ENCODE peak calls at places on chromosomes 6 and 20, in five cellular contexts. One of them, this sample, is unnamed.
A peak's percentile ranks its signal among the peaks of the same experiment; 100 is the strongest.

GRCh38 chr6:34961082-34961481 is 72.0 kb downstream of the ANKS1A start:
- DNase-seq in cardiac fibroblast: no peak
- DNase-seq in HCT116: no peak
- DNase-seq in uterus: no peak
- DNase-seq in astrocyte of the spinal cord: no peak
- DNase-seq in this sample: no peak

GRCh38 chr6:135269399-135270005 is 88.4 kb downstream of the MYB start:
- DNase-seq in cardiac fibroblast: no peak
- DNase-seq in HCT116: no peak
- DNase-seq in uterus: no peak
- DNase-seq in astrocyte of the spinal cord: no peak
- DNase-seq in this sample: no peak

GRCh38 chr6:111606620-111607115 is 990 bp upstream of the TRAF3IP2 start:
- DNase-seq in cardiac fibroblast: peak; percentile 18
- DNase-seq in HCT116: no peak
- DNase-seq in uterus: no peak
- DNase-seq in astrocyte of the spinal cord: no peak
- DNase-seq in this sample: no peak

GRCh38 chr20:63947638-63948456 is 8.4 kb downstream of the UCKL1 start:
- DNase-seq in cardiac fibroblast: no peak
- DNase-seq in HCT116: no peak
- DNase-seq in uterus: peak; percentile 43
- DNase-seq in astrocyte of the spinal cord: no peak
- DNase-seq in this sample: no peak

GRCh38 chr6:122798099-122798641 is 9.1 kb downstream of the SMPDL3A start:
- DNase-seq in cardiac fibroblast: peak; percentile 82
- DNase-seq in HCT116: peak; percentile 83
- DNase-seq in uterus: no peak
- DNase-seq in astrocyte of the spinal cord: peak; percentile 85
- DNase-seq in this sample: no peak

GRCh38 chr6:36599791-36600209 is 5.6 kb downstream of the SRSF3 start:
- DNase-seq in cardiac fibroblast: peak; percentile 66
- DNase-seq in HCT116: no peak
- DNase-seq in uterus: peak; percentile 35
- DNase-seq in astrocyte of the spinal cord: no peak
- DNase-seq in this sample: peak; percentile 61

GRCh38 chr6:98027898-98028297 is 744.9 kb upstream of the MMS22L start:
- DNase-seq in cardiac fibroblast: no peak
- DNase-seq in HCT116: no peak
- DNase-seq in uterus: no peak
- DNase-seq in astrocyte of the spinal cord: no peak
- DNase-seq in this sample: no peak

GRCh38 chr20:50589548-50590347 is 79.6 kb downstream of the PTPN1 start:
- DNase-seq in cardiac fibroblast: no peak
- DNase-seq in HCT116: no peak
- DNase-seq in uterus: no peak
- DNase-seq in astrocyte of the spinal cord: no peak
- DNase-seq in this sample: no peak

GRCh38 chr6:64504509-64504908 is 868.9 kb downstream of the PHF3 start:
- DNase-seq in cardiac fibroblast: peak; percentile 26
- DNase-seq in HCT116: no peak
- DNase-seq in uterus: no peak
- DNase-seq in astrocyte of the spinal cord: no peak
- DNase-seq in this sample: no peak

GRCh38 chr6:161261325-161261724 is 12.5 kb downstream of the AGPAT4 start:
- DNase-seq in cardiac fibroblast: no peak
- DNase-seq in HCT116: no peak
- DNase-seq in uterus: no peak
- DNase-seq in astrocyte of the spinal cord: peak; percentile 48
- DNase-seq in this sample: no peak

GRCh38 chr6:683742-684440 is 9.0 kb downstream of the EXOC2 start:
- DNase-seq in cardiac fibroblast: peak; percentile 71
- DNase-seq in HCT116: no peak
- DNase-seq in uterus: no peak
- DNase-seq in astrocyte of the spinal cord: peak; percentile 80
- DNase-seq in this sample: peak; percentile 16

GRCh38 chr20:49853640-49854039 is 41.0 kb downstream of the SLC9A8 start:
- DNase-seq in cardiac fibroblast: peak; percentile 69
- DNase-seq in HCT116: no peak
- DNase-seq in uterus: no peak
- DNase-seq in astrocyte of the spinal cord: peak; percentile 72
- DNase-seq in this sample: no peak

GRCh38 chr6:122789862-122790739 is 1.0 kb downstream of the SMPDL3A start:
- DNase-seq in cardiac fibroblast: no peak
- DNase-seq in HCT116: no peak
- DNase-seq in uterus: peak; percentile 27
- DNase-seq in astrocyte of the spinal cord: peak; percentile 56
- DNase-seq in this sample: no peak

GRCh38 chr6:11272491-11273192 is 40.2 kb upstream of the NEDD9 start:
- DNase-seq in cardiac fibroblast: no peak
- DNase-seq in HCT116: no peak
- DNase-seq in uterus: no peak
- DNase-seq in astrocyte of the spinal cord: no peak
- DNase-seq in this sample: no peak

GRCh38 chr20:35021063-35021462 is 65.4 kb downstream of the MYH7B start:
- DNase-seq in cardiac fibroblast: peak; percentile 89
- DNase-seq in HCT116: no peak
- DNase-seq in uterus: no peak
- DNase-seq in astrocyte of the spinal cord: peak; percentile 4
- DNase-seq in this sample: no peak

DNA sequence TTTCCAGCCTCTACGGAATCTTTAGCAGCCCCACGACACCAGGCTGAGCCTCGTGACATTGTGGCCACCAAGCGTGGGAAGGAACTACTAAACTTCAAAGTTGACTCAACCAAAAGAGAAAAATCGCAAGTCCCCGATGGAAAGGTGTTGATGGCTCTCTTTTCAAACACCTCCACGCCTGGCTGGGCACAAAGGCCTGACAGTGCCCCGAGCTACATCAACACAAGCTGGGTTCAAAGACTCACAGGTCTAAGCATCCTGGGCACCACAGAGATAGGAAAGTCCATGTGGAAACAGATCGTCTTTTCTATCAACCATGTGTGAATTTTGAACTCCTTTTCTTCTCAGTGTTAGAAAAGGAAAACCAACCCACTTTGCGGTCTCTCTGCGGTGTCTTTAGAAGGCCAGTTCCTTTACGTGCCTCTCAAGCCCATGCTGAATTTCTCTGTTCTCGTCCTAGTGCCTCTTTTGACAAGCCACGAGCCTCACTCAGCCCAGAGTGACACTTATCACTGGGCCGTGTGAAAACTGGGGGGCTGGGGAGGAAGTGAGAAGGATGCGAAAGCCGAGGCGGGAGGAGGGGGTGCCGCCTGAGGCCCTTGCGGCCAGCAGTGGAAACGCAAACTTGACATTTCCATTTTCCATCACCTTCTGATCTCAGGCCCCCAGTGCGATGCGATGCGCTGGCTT is 59.4 kb downstream of the GFOD1 start:
- DNase-seq in cardiac fibroblast: no peak
- DNase-seq in HCT116: no peak
- DNase-seq in uterus: no peak
- DNase-seq in astrocyte of the spinal cord: no peak
- DNase-seq in this sample: no peak
- TF ChIP-seq CTCF in cardiac fibroblast: no peak
- TF ChIP-seq CTCF in HCT116: no peak
- TF ChIP-seq CTCF in uterus: no peak
- TF ChIP-seq CTCF in astrocyte of the spinal cord: no peak
- TF ChIP-seq CTCF in this sample: no peak

DNA sequence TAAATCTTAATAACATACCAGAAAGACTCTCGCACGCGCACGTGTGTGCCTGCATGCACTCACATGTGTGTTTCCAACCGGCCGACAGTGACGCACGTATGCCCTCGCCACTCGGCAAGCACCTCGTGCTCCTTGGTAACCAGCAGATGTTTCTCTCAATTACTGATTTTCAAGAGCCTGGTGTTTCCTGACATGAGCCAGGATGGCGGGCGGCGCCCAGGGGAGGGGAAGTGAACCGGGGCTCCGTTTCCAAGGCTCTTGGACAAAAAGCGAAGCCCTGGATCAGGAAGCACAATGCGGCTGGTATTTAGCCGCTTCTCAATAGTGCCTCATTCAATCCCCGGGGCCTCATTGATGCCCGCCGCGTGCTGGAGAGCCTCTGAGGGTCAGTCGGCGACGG is 37.7 kb downstream of the PMEPA1 start:
- DNase-seq in cardiac fibroblast: no peak
- DNase-seq in HCT116: no peak
- DNase-seq in uterus: no peak
- DNase-seq in astrocyte of the spinal cord: peak; percentile 62
- DNase-seq in this sample: no peak
- H3K4me3 ChIP-seq in cardiac fibroblast: no peak overlapping the region
- H3K4me3 ChIP-seq in HCT116: no peak overlapping the region
- H3K4me3 ChIP-seq in uterus: no peak overlapping the region
- H3K4me3 ChIP-seq in astrocyte of the spinal cord: no peak overlapping the region
- H3K4me3 ChIP-seq in this sample: no peak overlapping the region

GRCh38 chr20:44785768-44786167 is 24.6 kb downstream of the RIMS4 start:
- DNase-seq in cardiac fibroblast: peak; percentile 2
- DNase-seq in HCT116: no peak
- DNase-seq in uterus: no peak
- DNase-seq in astrocyte of the spinal cord: no peak
- DNase-seq in this sample: no peak
- TF ChIP-seq CTCF in cardiac fibroblast: no peak
- TF ChIP-seq CTCF in HCT116: no peak
- TF ChIP-seq CTCF in uterus: no peak
- TF ChIP-seq CTCF in astrocyte of the spinal cord: no peak
- TF ChIP-seq CTCF in this sample: no peak

GRCh38 chr6:56807992-56808342 is 146.9 kb upstream of the BEND6 start:
- DNase-seq in cardiac fibroblast: no peak
- DNase-seq in HCT116: no peak
- DNase-seq in uterus: no peak
- DNase-seq in astrocyte of the spinal cord: no peak
- DNase-seq in this sample: no peak

GRCh38 chr6:56804996-56805395 is 149.9 kb upstream of the BEND6 start:
- DNase-seq in cardiac fibroblast: peak; percentile 82
- DNase-seq in HCT116: no peak
- DNase-seq in uterus: no peak
- DNase-seq in astrocyte of the spinal cord: peak; percentile 66
- DNase-seq in this sample: no peak

GRCh38 chr6:56806368-56806767 is 148.5 kb upstream of the BEND6 start:
- DNase-seq in cardiac fibroblast: no peak
- DNase-seq in HCT116: no peak
- DNase-seq in uterus: no peak
- DNase-seq in astrocyte of the spinal cord: no peak
- DNase-seq in this sample: peak; percentile 32

GRCh38 chr6:56807335-56807991 is 147.4 kb upstream of the BEND6 start:
- DNase-seq in cardiac fibroblast: no peak
- DNase-seq in HCT116: no peak
- DNase-seq in uterus: no peak
- DNase-seq in astrocyte of the spinal cord: no peak
- DNase-seq in this sample: no peak

DNA sequence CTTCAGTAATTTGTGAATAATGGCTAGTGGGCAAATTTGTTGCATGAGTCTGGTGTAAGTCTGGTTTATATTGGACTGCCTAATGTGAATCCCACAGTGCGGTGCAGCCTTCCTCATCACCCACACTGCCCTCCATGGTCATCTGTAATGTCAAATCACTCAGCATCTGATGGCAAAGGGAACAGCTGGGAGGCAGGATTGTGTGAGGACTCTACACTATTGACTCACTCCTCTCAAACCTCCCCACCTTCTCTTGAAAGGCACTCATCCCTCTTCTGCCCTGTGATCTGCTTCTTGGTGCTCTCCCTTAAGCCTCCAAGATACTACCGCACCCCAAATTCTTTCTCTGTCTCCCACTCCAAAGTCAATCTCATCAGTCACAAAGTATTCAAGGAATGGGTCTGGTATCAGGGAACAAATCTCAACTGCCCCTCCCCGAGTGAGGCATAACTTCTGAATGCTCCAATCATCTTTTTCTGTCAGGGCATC is 146.0 kb upstream of the BEND6 start:
- DNase-seq in cardiac fibroblast: peak; percentile 66
- DNase-seq in HCT116: no peak
- DNase-seq in uterus: no peak
- DNase-seq in astrocyte of the spinal cord: peak; percentile 44
- DNase-seq in this sample: no peak
- H3K4me3 ChIP-seq in cardiac fibroblast: no peak overlapping the region
- H3K4me3 ChIP-seq in HCT116: no peak overlapping the region
- H3K4me3 ChIP-seq in uterus: no peak overlapping the region
- H3K4me3 ChIP-seq in astrocyte of the spinal cord: no peak overlapping the region
- H3K4me3 ChIP-seq in this sample: no peak overlapping the region

DNA sequence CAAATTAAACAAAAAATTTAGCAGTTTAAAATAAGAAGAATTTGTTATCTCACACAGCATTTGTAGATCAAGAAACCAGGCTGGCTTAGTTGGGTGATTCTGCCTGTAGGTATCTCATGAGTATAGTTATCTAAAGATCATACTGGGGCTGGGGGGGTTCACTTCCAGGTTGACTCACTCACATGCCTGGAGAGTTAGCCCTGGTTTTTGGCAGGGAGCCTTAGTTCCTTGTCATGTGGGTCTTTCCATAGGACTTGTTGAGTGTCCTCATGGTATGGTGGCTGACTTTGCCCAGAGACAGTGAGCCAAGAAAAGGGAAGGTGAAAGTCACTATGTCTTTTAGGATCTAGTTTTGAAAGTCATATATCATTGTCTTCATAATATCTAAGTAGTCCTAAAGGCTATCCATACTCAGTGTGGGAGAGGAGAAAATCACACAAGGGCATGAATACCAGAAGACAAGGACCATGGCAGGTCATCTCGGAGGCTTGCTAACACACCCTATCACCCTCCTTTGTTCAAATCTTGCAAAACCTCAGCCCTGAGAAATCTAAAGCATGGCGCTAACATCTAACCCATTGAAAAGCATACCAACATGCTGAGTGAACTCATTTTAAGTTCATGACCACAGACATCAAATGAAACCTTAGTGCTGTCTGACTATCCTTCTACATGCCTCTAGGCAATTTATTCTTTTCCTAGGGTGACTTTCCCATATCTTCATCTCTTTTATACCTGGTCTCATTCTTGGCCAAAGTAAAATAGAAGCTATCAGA is 39.2 kb downstream of the CYP24A1 start:
- DNase-seq in cardiac fibroblast: peak; percentile 76
- DNase-seq in HCT116: peak; percentile 76
- DNase-seq in uterus: no peak
- DNase-seq in astrocyte of the spinal cord: peak; percentile 40
- DNase-seq in this sample: no peak
- TF ChIP-seq CTCF in cardiac fibroblast: no peak
- TF ChIP-seq CTCF in HCT116: no peak
- TF ChIP-seq CTCF in uterus: no peak
- TF ChIP-seq CTCF in astrocyte of the spinal cord: no peak
- TF ChIP-seq CTCF in this sample: no peak

GRCh38 chr6:106782524-106783265 is 153.3 kb downstream of the QRSL1 start:
- DNase-seq in cardiac fibroblast: no peak
- DNase-seq in HCT116: no peak
- DNase-seq in uterus: no peak
- DNase-seq in astrocyte of the spinal cord: no peak
- DNase-seq in this sample: no peak
- H3K4me3 ChIP-seq in cardiac fibroblast: no peak overlapping the region
- H3K4me3 ChIP-seq in HCT116: no peak overlapping the region
- H3K4me3 ChIP-seq in uterus: no peak overlapping the region
- H3K4me3 ChIP-seq in astrocyte of the spinal cord: no peak overlapping the region
- H3K4me3 ChIP-seq in this sample: no peak overlapping the region